ENCODE peak calls at places on chromosomes 2 and 18, in four cellular contexts. One of them, this sample, is unnamed.
A peak's percentile ranks its signal among the peaks of the same experiment; 100 is the strongest.

GRCh38 chr2:197142074-197142473 is 168.5 kb downstream of the ANKRD44 start:
- DNase-seq in K562: no peak
- DNase-seq in H1: no peak
- DNase-seq in GM12878: no peak
- DNase-seq in this sample: no peak

GRCh38 chr2:105801961-105802360 is 57.2 kb downstream of the NCK2 start:
- DNase-seq in K562: no peak
- DNase-seq in H1: no peak
- DNase-seq in GM12878: no peak
- DNase-seq in this sample: no peak

GRCh38 chr2:110807520-110807919 is 75.1 kb downstream of the ACOXL start:
- DNase-seq in K562: no peak
- DNase-seq in H1: no peak
- DNase-seq in GM12878: no peak
- DNase-seq in this sample: peak; percentile 20

GRCh38 chr2:66717491-66717890 is 282.6 kb downstream of the MEIS1 start:
- DNase-seq in K562: no peak
- DNase-seq in H1: no peak
- DNase-seq in GM12878: no peak
- DNase-seq in this sample: peak; percentile 71

GRCh38 chr18:63588869-63589268 is 1.7 kb downstream of the SERPINB13 start:
- DNase-seq in K562: no peak
- DNase-seq in H1: no peak
- DNase-seq in GM12878: no peak
- DNase-seq in this sample: no peak

GRCh38 chr2:203744091-203744490 is 37.7 kb downstream of the CD28 start:
- DNase-seq in K562: no peak
- DNase-seq in H1: no peak
- DNase-seq in GM12878: no peak
- DNase-seq in this sample: no peak

GRCh38 chr2:99430614-99431258 is 59.1 kb downstream of the REV1 start:
- DNase-seq in K562: no peak
- DNase-seq in H1: no peak
- DNase-seq in GM12878: no peak
- DNase-seq in this sample: peak; percentile 89

GRCh38 chr18:61637905-61638304 is 254.9 kb downstream of the RNF152 start:
- DNase-seq in K562: no peak
- DNase-seq in H1: peak; percentile 48
- DNase-seq in GM12878: no peak
- DNase-seq in this sample: no peak

GRCh38 chr18:12278765-12279682 is 24.9 kb downstream of the CIDEA start:
- DNase-seq in K562: no peak
- DNase-seq in H1: peak; percentile 78
- DNase-seq in GM12878: no peak
- DNase-seq in this sample: peak; percentile 98

GRCh38 chr2:105843797-105844374 is 99.2 kb downstream of the NCK2 start:
- DNase-seq in K562: no peak
- DNase-seq in H1: no peak
- DNase-seq in GM12878: no peak
- DNase-seq in this sample: no peak

GRCh38 chr2:138176862-138177439 is 212.7 kb downstream of the HNMT start:
- DNase-seq in K562: no peak
- DNase-seq in H1: no peak
- DNase-seq in GM12878: no peak
- DNase-seq in this sample: no peak

GRCh38 chr2:25041307-25041927 is 459 bp upstream of the EFR3B start:
- DNase-seq in K562: peak; percentile 16
- DNase-seq in H1: peak; percentile 83
- DNase-seq in GM12878: no peak
- DNase-seq in this sample: peak; percentile 32

GRCh38 chr2:9738718-9739496 is 104.4 kb upstream of the TAF1B start:
- DNase-seq in K562: no peak
- DNase-seq in H1: no peak
- DNase-seq in GM12878: no peak
- DNase-seq in this sample: no peak

GRCh38 chr2:275457-275856 is 10.7 kb downstream of the ACP1 start:
- DNase-seq in K562: no peak
- DNase-seq in H1: no peak
- DNase-seq in GM12878: peak; percentile 21
- DNase-seq in this sample: no peak

GRCh38 chr2:159262226-159262625 is 24.3 kb downstream of the WDSUB1 start:
- DNase-seq in K562: no peak
- DNase-seq in H1: no peak
- DNase-seq in GM12878: no peak
- DNase-seq in this sample: no peak

GRCh38 chr2:3780477-3781402 is 77.4 kb downstream of the DCDC2C start:
- DNase-seq in K562: peak; percentile 71
- DNase-seq in H1: peak; percentile 72
- DNase-seq in GM12878: peak; percentile 28
- DNase-seq in this sample: peak; percentile 73

GRCh38 chr2:207863345-207863744 is 93.6 kb upstream of the FZD5 start:
- DNase-seq in K562: no peak
- DNase-seq in H1: no peak
- DNase-seq in GM12878: no peak
- DNase-seq in this sample: no peak

GRCh38 chr2:60353406-60353800 is 200.1 kb downstream of the BCL11A start:
- DNase-seq in K562: no peak
- DNase-seq in H1: peak; percentile 47
- DNase-seq in GM12878: no peak
- DNase-seq in this sample: no peak

GRCh38 chr2:219003267-219003634 is 10.0 kb upstream of the CRYBA2 start:
- DNase-seq in K562: no peak
- DNase-seq in H1: no peak
- DNase-seq in GM12878: no peak
- DNase-seq in this sample: no peak

GRCh38 chr2:200354823-200355751 is 48.6 kb downstream of the SPATS2L start:
- DNase-seq in K562: no peak
- DNase-seq in H1: no peak
- DNase-seq in GM12878: no peak
- DNase-seq in this sample: no peak

GRCh38 chr2:191679818-191680600 is 2.1 kb downstream of the NABP1 start:
- DNase-seq in K562: peak; percentile 69
- DNase-seq in H1: no peak
- DNase-seq in GM12878: no peak
- DNase-seq in this sample: peak; percentile 93

GRCh38 chr2:28610583-28611201 is 114.8 kb downstream of the PLB1 start:
- DNase-seq in K562: peak; percentile 58
- DNase-seq in H1: no peak
- DNase-seq in GM12878: no peak
- DNase-seq in this sample: peak; percentile 96

GRCh38 chr2:121858406-121858805 is 103.0 kb downstream of the TSN start:
- DNase-seq in K562: no peak
- DNase-seq in H1: no peak
- DNase-seq in GM12878: no peak
- DNase-seq in this sample: peak; percentile 47

GRCh38 chr2:204541637-204542036 is 3.6 kb upstream of the PARD3B start:
- DNase-seq in K562: peak; percentile 36
- DNase-seq in H1: no peak
- DNase-seq in GM12878: no peak
- DNase-seq in this sample: no peak

GRCh38 chr2:181902625-181903024 is 11.1 kb downstream of the ITPRID2 start:
- DNase-seq in K562: no peak
- DNase-seq in H1: no peak
- DNase-seq in GM12878: no peak
- DNase-seq in this sample: no peak

GRCh38 chr2:219099319-219099718 is 38.6 kb upstream of the IHH start:
- DNase-seq in K562: no peak
- DNase-seq in H1: no peak
- DNase-seq in GM12878: no peak
- DNase-seq in this sample: peak; percentile 80

GRCh38 chr2:55415300-55415699 is 4.4 kb downstream of the CCDC88A start:
- DNase-seq in K562: peak; percentile 23
- DNase-seq in H1: no peak
- DNase-seq in GM12878: no peak
- DNase-seq in this sample: no peak

GRCh38 chr2:124241-124880 is 78.1 kb upstream of the FAM110C start:
- DNase-seq in K562: no peak
- DNase-seq in H1: no peak
- DNase-seq in GM12878: no peak
- DNase-seq in this sample: no peak

GRCh38 chr2:213238753-213239591 is 45.3 kb upstream of the SPAG16 start:
- DNase-seq in K562: no peak
- DNase-seq in H1: no peak
- DNase-seq in GM12878: no peak
- DNase-seq in this sample: peak; percentile 86

GRCh38 chr2:88188741-88189140 is 18.6 kb downstream of the THNSL2 start:
- DNase-seq in K562: no peak
- DNase-seq in H1: no peak
- DNase-seq in GM12878: no peak
- DNase-seq in this sample: no peak

DNA sequence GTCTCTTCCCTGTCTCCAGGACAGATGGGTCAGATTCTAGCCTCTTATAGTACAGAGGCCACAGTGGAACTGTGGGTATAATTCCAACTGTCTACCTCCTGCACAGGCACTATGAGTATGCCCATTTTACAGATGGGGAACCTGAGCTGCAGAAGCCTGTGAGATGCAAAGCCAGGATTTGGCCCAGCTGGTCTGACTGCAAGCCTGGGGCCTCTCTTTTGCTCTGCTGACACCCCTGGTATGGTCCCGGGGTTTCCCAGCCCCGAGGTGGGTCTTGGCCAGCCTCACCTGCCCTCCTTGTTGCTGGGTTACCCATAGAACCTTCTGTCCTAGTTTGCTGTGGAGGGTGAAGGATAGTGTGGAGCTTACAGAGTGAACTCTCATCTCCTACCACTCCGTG is 9.8 kb downstream of the HS6ST1 start:
- DNase-seq in K562: no peak
- DNase-seq in H1: no peak
- DNase-seq in GM12878: no peak
- DNase-seq in this sample: no peak
- TF ChIP-seq CHD1 in K562: no peak
- TF ChIP-seq CHD1 in H1: no peak
- TF ChIP-seq CHD1 in GM12878: no peak
- TF ChIP-seq CHD1 in this sample: no peak

GRCh38 chr2:239369631-239370161 is 31.1 kb downstream of the HDAC4 start:
- DNase-seq in K562: no peak
- DNase-seq in H1: no peak
- DNase-seq in GM12878: peak; percentile 83
- DNase-seq in this sample: no peak
- TF ChIP-seq CHD1 in K562: no peak
- TF ChIP-seq CHD1 in H1: no peak
- TF ChIP-seq CHD1 in GM12878: no peak
- TF ChIP-seq CHD1 in this sample: no peak

GRCh38 chr2:223464071-223464470 is 138.1 kb downstream of the SCG2 start:
- DNase-seq in K562: no peak
- DNase-seq in H1: no peak
- DNase-seq in GM12878: no peak
- DNase-seq in this sample: peak; percentile 24

GRCh38 chr2:223460774-223461211 is 141.4 kb downstream of the SCG2 start:
- DNase-seq in K562: no peak
- DNase-seq in H1: no peak
- DNase-seq in GM12878: no peak
- DNase-seq in this sample: peak; percentile 82

GRCh38 chr2:223457301-223457700 is 144.9 kb downstream of the SCG2 start:
- DNase-seq in K562: no peak
- DNase-seq in H1: no peak
- DNase-seq in GM12878: no peak
- DNase-seq in this sample: no peak

DNA sequence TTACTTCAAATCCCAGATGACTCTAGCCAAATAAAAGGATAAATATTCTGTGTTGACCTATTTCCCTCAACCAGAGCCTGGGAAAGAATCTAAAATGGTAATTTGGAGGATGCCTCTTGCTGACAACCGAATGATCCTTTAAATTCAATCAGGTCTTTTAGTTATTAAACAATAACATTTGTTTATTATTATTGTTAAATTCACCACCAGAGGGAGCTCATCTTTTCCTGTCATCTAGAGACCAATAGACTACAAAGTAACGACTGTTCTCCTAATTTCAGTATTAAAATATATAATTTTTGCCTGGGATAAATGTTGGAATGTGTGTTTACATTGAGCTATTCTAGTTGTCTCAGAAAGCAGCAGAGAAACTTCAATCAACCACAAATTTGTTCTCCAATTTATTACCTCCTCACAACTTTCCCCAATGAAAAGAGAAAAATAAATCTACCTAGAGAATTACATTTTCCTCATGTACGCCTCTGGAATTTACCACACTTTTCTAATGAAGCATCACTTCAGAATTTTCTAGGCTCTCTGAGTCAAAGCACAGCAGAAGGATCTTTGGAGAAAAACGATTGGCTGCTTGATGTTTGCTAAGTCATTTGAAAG is 142.7 kb downstream of the SCG2 start:
- DNase-seq in K562: peak; percentile 6
- DNase-seq in H1: no peak
- DNase-seq in GM12878: no peak
- DNase-seq in this sample: peak; percentile 44
- TF ChIP-seq CHD1 in K562: no peak
- TF ChIP-seq CHD1 in H1: no peak
- TF ChIP-seq CHD1 in GM12878: no peak
- TF ChIP-seq CHD1 in this sample: no peak

GRCh38 chr2:26457241-26457666 is 20.7 kb downstream of the OTOF start:
- DNase-seq in K562: no peak
- DNase-seq in H1: peak; percentile 45
- DNase-seq in GM12878: no peak
- DNase-seq in this sample: no peak

GRCh38 chr2:26455037-26455800 is 22.7 kb downstream of the OTOF start:
- DNase-seq in K562: no peak
- DNase-seq in H1: peak; percentile 41
- DNase-seq in GM12878: no peak
- DNase-seq in this sample: no peak

GRCh38 chr2:26456701-26457224 is 21.2 kb downstream of the OTOF start:
- DNase-seq in K562: no peak
- DNase-seq in H1: peak; percentile 40
- DNase-seq in GM12878: no peak
- DNase-seq in this sample: no peak

GRCh38 chr2:26454561-26455001 is 23.3 kb downstream of the OTOF start:
- DNase-seq in K562: no peak
- DNase-seq in H1: peak; percentile 38
- DNase-seq in GM12878: no peak
- DNase-seq in this sample: no peak

DNA sequence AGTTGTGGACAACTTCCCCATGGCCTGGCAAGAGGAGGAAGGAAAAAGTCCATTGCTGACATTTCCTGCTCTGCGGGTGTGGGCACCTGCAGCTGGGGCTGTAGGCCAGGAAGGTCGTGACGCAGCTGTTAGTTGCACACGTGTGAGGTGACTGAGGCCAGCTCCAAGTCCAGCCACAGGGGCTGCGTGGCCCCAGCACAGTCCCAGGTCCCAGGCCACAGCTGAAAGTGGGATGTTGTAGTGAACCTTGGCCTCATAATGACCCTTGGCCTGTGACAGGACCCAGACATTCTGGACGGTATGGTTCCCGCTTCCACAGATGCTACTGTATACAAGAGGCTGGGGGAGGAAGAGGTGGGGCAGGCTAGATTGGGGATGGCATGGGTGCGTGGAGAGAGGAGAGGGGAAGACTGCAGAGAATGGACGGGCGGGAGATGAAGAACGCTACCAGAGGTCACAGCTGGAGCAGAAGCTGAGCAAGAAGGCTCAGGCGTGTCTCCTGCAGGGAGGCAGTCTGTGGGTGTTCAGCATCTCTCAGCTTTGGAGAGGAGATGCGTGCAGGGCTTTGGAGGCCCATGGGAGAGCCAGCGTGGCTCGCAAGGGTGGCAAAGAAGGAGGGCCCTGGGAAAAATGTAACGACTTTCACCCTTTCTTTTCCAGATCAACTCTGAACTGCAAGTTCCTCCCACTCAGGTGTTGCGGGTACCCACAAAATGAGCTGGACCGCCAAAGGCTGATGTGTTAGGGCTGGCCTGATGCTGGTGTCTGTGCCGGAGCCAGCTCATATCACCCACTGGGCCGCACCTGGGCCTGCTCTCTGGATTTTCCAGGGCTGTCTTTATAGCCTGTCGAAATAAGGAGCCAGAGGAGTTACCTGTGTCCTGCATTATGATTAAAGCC is 21.9 kb downstream of the OTOF start:
- DNase-seq in K562: no peak
- DNase-seq in H1: peak; percentile 41
- DNase-seq in GM12878: no peak
- DNase-seq in this sample: no peak
- TF ChIP-seq CHD1 in K562: no peak
- TF ChIP-seq CHD1 in H1: no peak
- TF ChIP-seq CHD1 in GM12878: no peak
- TF ChIP-seq CHD1 in this sample: no peak